ENCODE peak calls at places on chromosomes 11 and 22, in five cellular contexts. J is GM20000, O is endothelial cell, W is GM10248, K is BJ. M is an unnamed sample.

GRCh38 chr11:132430352-132431091 is 1060.1 kb downstream of the NTM start:
- DNase-seq in J (no peak), O (no peak), W (no peak), K (no peak), M (no peak)

GRCh38 chr11:10305262-10305963 is 540 bp downstream of the ADM start:
- DNase-seq in J (peak), O (peak), W (peak), K (no peak), M (peak)

GRCh38 chr22:45885941-45886395 is 91.0 kb downstream of the WNT7B start:
- DNase-seq in J (no peak), O (no peak), W (no peak), K (no peak), M (peak)

GRCh38 chr11:96741068-96741467 is 351.3 kb downstream of the JRKL start:
- DNase-seq in J (no peak), O (no peak), W (no peak), K (no peak), M (no peak)

GRCh38 chr11:69450064-69450856 is 31.2 kb upstream of the LINC01488 start:
- DNase-seq in J (no peak), O (peak), W (no peak), K (no peak), M (no peak)

GRCh38 chr11:72352859-72353551 is 81.3 kb downstream of the CLPB start:
- DNase-seq in J (peak), O (peak), W (peak), K (peak), M (peak)

GRCh38 chr22:49914256-49914655 is 4.0 kb downstream of the ALG12 start:
- DNase-seq in J (no peak), O (no peak), W (no peak), K (no peak), M (no peak)

GRCh38 chr11:78666675-78667129 is 92.0 kb upstream of the NARS2 start:
- DNase-seq in J (no peak), O (no peak), W (no peak), K (no peak), M (no peak)

GRCh38 chr11:104152941-104153340 is 11.0 kb downstream of the PDGFD start:
- DNase-seq in J (no peak), O (no peak), W (no peak), K (no peak), M (no peak)

GRCh38 chr11:96215094-96215782 is 127.8 kb downstream of the MAML2 start:
- DNase-seq in J (peak), O (no peak), W (peak), K (no peak), M (no peak)

GRCh38 chr22:32532819-32533128 is 58.2 kb downstream of the FBXO7 start:
- DNase-seq in J (no peak), O (no peak), W (no peak), K (no peak), M (no peak)

GRCh38 chr11:111388431-111388830 is 9.4 kb upstream of the POU2AF1 start:
- DNase-seq in J (no peak), O (no peak), W (no peak), K (no peak), M (no peak)

GRCh38 chr11:58905716-58906547 is 33.4 kb upstream of the GLYATL1 start:
- DNase-seq in J (no peak), O (peak), W (no peak), K (peak), M (peak)

GRCh38 chr11:12111482-12112149 is 1.2 kb downstream of the MICAL2 start:
- DNase-seq in J (no peak), O (no peak), W (no peak), K (no peak), M (no peak)

GRCh38 chr11:3202759-3203158 is 15.9 kb downstream of the MRGPRG start:
- DNase-seq in J (no peak), O (no peak), W (no peak), K (no peak), M (no peak)

GRCh38 chr11:78782725-78783124 is 208.1 kb upstream of the NARS2 start:
- DNase-seq in J (no peak), O (no peak), W (no peak), K (no peak), M (no peak)

GRCh38 chr11:134670247-134670646 is 258.2 kb upstream of the B3GAT1 start:
- DNase-seq in J (no peak), O (no peak), W (no peak), K (no peak), M (no peak)

GRCh38 chr11:71218789-71219499 is 33.4 kb downstream of the SHANK2 start:
- DNase-seq in J (no peak), O (no peak), W (no peak), K (no peak), M (no peak)

GRCh38 chr22:40733919-40734318 is 54.6 kb downstream of the MCHR1 start:
- DNase-seq in J (no peak), O (no peak), W (no peak), K (no peak), M (no peak)

GRCh38 chr11:83520849-83521248 is 234.7 kb upstream of the CCDC90B start:
- DNase-seq in J (no peak), O (no peak), W (no peak), K (no peak), M (no peak)

GRCh38 chr11:35723493-35724284 is 61.1 kb downstream of the TRIM44 start:
- DNase-seq in J (no peak), O (no peak), W (no peak), K (no peak), M (no peak)

GRCh38 chr11:94793822-94794221 is 25.7 kb downstream of the AMOTL1 start:
- DNase-seq in J (no peak), O (no peak), W (no peak), K (no peak), M (no peak)

GRCh38 chr11:105152556-105152955 is 13.0 kb upstream of the CARD18 start:
- DNase-seq in J (no peak), O (no peak), W (no peak), K (no peak), M (no peak)

GRCh38 chr11:4087551-4087950 is 7.0 kb upstream of the RRM1 start:
- DNase-seq in J (no peak), O (no peak), W (no peak), K (no peak), M (no peak)

GRCh38 chr11:68870470-68870869 is 28.8 kb upstream of the CPT1A start:
- DNase-seq in J (no peak), O (no peak), W (no peak), K (no peak), M (no peak)

GRCh38 chr11:60158666-60159065 is 24.2 kb downstream of the MS4A6A start:
- DNase-seq in J (no peak), O (no peak), W (no peak), K (no peak), M (no peak)

GRCh38 chr11:36240178-36240577 is 49.0 kb downstream of the COMMD9 start:
- DNase-seq in J (no peak), O (no peak), W (no peak), K (no peak), M (no peak)

GRCh38 chr11:70250876-70251275 is 19.6 kb upstream of the PPFIA1 start:
- DNase-seq in J (no peak), O (no peak), W (no peak), K (no peak), M (no peak)

GRCh38 chr11:58578136-58578634 is 678 bp upstream of the ZFP91 start:
- DNase-seq in J (peak), O (peak), W (peak), K (peak), M (peak)

GRCh38 chr11:111170761-111171379 is 74.7 kb upstream of the POU2AF2 start:
- DNase-seq in J (no peak), O (no peak), W (no peak), K (no peak), M (no peak)

GRCh38 chr11:123586568-123586967 is 67.9 kb downstream of the SCN3B start:
- DNase-seq in J (no peak), O (no peak), W (no peak), K (no peak), M (no peak)

GRCh38 chr11:74696932-74697687 is 34.1 kb downstream of the CHRDL2 start:
- DNase-seq in J (no peak), O (peak), W (no peak), K (peak), M (peak)

GRCh38 chr11:30815619-30816018 is 229.5 kb upstream of the MPPED2 start:
- DNase-seq in J (no peak), O (no peak), W (no peak), K (no peak), M (no peak)

DNA sequence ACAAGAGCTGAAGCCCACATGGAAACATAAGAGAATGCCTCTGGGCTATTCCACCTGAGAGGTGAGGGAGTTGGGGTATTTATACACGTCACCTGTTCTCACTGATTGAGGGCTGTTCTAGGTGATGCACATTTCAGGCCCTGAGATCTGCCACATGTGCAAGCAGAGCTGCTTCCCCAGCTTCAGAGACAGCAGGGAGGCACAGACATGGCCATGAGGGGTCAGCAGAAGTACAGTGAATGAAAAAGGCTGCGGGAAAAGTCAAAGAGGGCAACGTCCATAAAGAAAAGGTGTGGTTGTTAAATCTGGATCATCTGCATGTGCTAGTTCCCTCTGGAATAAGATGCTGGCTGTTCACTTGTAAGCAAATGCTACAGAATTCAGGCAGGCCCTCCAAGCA is 75.4 kb downstream of the GAB4 start:
- DNase-seq in J (no peak), O (no peak), W (no peak), K (no peak), M (no peak)
- TF ChIP-seq CTCF in J (no peak), O (no peak), W (peak), K (peak), M (peak)

GRCh38 chr11:25900814-25901213 is 431.1 kb upstream of the ANO3 start:
- DNase-seq in J (no peak), O (no peak), W (no peak), K (no peak), M (no peak)
- TF ChIP-seq CTCF in J (no peak), O (no peak), W (no peak), K (no peak), M (no peak)

DNA sequence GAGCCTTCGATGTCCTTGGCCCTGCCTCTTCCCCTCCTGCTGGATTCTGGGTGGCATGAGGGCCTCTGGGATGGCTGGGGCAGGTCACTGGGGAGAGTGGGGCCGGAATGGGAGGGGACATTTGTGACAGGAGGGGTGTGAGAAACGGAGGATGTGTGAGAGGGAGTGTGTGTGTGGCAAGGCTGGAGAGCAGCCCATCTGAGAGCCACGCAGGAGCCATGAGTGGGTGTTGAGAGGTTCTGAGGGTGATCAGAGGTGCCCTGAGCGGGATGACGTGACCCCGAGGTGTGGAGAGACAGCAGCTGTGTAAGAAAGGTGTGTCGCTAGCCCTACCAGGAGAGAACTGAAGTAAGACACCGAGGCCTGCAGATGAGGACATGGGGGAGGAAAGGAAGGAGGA is 173.8 kb downstream of the CEP164 start:
- DNase-seq in J (no peak), O (no peak), W (no peak), K (no peak), M (no peak)
- TF ChIP-seq CTCF in J (no peak), O (no peak), W (no peak), K (no peak), M (no peak)

DNA sequence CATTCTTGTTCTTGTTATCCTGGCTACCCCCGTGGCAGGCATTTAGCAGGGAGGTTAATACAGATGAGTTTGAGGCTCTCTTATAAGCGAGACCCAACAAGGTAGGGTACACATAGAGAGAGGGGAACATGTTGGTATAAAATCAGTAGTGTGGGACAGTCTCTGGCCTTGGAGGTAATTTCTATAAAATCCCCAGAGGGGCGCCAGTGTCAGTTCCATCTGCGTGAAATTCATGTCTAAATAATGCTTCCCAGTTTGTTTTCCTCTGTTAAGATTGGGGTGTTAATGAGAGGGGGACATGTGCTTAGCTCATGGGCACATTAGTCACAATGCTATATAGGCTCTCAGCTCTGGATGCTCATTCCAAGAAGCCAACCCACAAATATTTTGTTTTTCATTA is 150.7 kb downstream of the MYO18B start:
- DNase-seq in J (no peak), O (no peak), W (no peak), K (no peak), M (no peak)
- TF ChIP-seq CTCF in J (no peak), O (no peak), W (no peak), K (no peak), M (peak)

GRCh38 chr22:20569059-20570058 is 61.9 kb downstream of the MED15 start:
- DNase-seq in J (no peak), O (no peak), W (no peak), K (peak), M (no peak)

GRCh38 chr22:20571078-20571503 is 63.7 kb downstream of the MED15 start:
- DNase-seq in J (no peak), O (no peak), W (no peak), K (no peak), M (no peak)

GRCh38 chr22:20572132-20572802 is 64.9 kb downstream of the MED15 start:
- DNase-seq in J (no peak), O (no peak), W (no peak), K (no peak), M (no peak)

GRCh38 chr22:20573176-20573829 is 65.9 kb downstream of the MED15 start:
- DNase-seq in J (no peak), O (no peak), W (no peak), K (no peak), M (no peak)

DNA sequence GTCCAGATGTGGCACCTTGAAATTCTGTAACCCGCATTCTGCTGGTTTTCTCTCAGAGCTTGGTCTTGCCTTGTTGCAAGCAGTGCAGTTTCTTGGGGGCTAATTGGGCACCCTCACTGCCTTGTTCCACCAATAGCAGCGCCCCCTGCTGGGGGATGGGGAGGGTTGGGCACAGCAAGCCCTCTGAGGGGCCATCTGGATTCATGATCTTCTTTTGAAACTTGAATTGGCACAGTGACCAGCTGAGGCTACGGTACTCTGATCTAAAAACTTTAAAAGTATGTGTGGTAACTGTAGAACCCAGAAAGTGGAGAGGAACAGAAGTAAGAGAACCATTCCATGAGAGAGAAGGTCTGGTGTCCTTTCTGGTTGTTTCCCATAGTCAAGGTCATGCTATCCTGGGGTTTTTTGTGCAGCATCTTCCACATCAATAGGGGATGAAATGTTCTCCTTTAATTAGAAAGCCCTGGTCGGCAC is 64.2 kb downstream of the MED15 start:
- DNase-seq in J (peak), O (peak), W (peak), K (no peak), M (peak)
- TF ChIP-seq CTCF in J (peak), O (peak), W (peak), K (peak), M (peak)

GRCh38 chr11:61719968-61720367 is 32.5 kb upstream of the MYRF start:
- DNase-seq in J (no peak), O (no peak), W (no peak), K (no peak), M (no peak)

GRCh38 chr11:61720597-61720996 is 31.8 kb upstream of the MYRF start:
- DNase-seq in J (no peak), O (no peak), W (no peak), K (no peak), M (no peak)

GRCh38 chr11:61718046-61718531 is 34.3 kb upstream of the MYRF start:
- DNase-seq in J (no peak), O (no peak), W (no peak), K (no peak), M (no peak)

GRCh38 chr11:61717286-61718033 is 35.0 kb upstream of the MYRF start:
- DNase-seq in J (no peak), O (no peak), W (no peak), K (no peak), M (no peak)

DNA sequence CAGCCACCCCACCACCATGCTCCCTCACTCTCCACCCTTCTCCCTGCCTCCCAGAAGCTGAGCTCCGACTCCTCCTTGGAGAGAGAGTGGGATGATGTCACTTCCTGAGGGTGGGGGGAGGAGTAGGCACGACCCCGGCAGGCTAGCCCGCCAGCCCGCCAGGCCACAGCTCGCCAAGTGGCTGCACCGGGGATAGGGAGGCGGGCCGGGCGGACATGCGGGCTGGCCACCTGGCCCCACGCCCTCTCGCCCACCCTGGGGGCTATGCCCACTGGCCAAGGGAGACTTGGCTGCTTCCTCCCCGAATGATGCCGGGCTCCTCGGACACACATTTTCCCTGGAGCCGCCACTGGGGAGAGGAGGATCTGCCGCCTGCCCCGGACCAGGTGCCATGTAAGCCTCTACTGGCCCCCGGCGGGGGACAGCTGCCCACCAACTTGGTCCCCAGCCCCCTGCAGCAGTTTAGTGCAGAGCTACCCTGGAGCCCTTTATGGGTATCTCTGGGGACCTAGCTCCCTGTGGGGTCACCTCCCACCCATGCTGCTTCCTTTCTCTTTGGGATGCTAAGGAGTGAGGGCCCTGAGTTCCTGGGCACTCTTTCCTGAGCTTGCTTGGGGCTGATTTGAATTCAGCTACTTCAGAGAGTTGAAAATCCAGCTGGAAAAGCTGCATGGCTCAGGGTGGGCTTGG is 33.7 kb upstream of the MYRF start:
- DNase-seq in J (no peak), O (peak), W (no peak), K (peak), M (peak)
- TF ChIP-seq CTCF in J (no peak), O (no peak), W (no peak), K (no peak), M (peak)

DNA sequence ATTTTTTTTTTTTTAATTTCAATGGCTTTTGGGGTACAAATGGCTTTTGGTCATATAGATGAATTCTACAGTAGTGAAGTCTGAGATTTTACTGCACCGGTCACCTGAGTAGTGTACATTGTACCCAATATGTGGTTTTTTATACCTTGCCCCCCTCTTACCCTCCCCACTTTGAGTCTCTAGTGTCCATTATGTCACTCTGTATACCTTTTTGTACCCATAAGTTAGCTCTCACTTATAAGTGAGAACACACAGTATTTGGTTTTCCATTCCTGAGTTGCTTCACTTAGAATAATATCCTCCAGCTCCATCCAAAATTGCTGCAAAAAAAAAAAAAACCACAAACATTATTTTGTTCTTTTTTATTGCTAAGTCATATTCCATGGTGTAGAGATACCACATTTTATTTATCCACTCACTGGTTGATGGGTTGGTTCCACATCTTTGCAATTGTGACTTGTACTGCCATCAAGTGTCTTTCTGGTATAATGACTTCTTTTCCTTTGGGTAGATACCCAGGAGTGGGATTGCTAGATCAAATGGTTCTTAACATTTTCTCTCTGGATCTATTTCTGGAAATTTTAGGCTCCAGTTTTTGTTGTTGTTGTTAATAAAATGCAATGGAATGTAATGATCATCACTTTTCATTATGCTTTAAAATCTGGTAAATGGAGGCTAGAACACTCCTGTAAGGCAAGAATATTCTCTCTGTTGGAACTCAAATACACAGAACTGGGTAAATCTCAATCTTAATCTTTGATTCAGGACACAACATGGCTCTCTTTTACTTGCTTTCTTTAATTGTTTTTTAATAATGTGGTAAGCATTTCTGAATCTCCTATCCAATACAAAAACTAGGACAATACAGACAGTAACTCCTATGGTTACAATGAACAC is 10.3 kb downstream of the NEAT1 start:
- DNase-seq in J (no peak), O (no peak), W (no peak), K (no peak), M (no peak)
- TF ChIP-seq CTCF in J (peak), O (no peak), W (peak), K (no peak), M (peak)

GRCh38 chr11:8058216-8058615 is 22.8 kb upstream of the TUB start:
- DNase-seq in J (no peak), O (no peak), W (no peak), K (no peak), M (no peak)

GRCh38 chr11:8055836-8056526 is 25.0 kb upstream of the TUB start:
- DNase-seq in J (no peak), O (no peak), W (no peak), K (no peak), M (no peak)

GRCh38 chr11:8056810-8057463 is 24.1 kb upstream of the TUB start:
- DNase-seq in J (no peak), O (no peak), W (no peak), K (peak), M (no peak)

GRCh38 chr11:8059030-8059429 is 22.0 kb upstream of the TUB start:
- DNase-seq in J (no peak), O (no peak), W (no peak), K (no peak), M (no peak)

GRCh38 chr11:8055111-8055835 is 25.7 kb upstream of the TUB start:
- DNase-seq in J (no peak), O (no peak), W (no peak), K (no peak), M (peak)
- TF ChIP-seq CTCF in J (no peak), O (peak), W (no peak), K (peak), M (peak)

M was measured in H9.